ENCODE peak calls at places on chromosomes 2 and 18, in four cellular contexts. W is neural progenitor cell, X is MM.1S, S is PC-3. V is an unnamed sample.
A peak's percentile ranks its signal among the peaks of the same experiment; 100 is the strongest.

GRCh38 chr18:2027026-2027425 is 544.3 kb downstream of the METTL4 start:
- DNase-seq in W (no peak), S (no peak), X (no peak), V (no peak)

GRCh38 chr2:99940963-99941362 is 201.4 kb downstream of the AFF3 start:
- DNase-seq in X (no peak), S (no peak), W (no peak), V (no peak)

GRCh38 chr2:84940088-84940470 is 30.9 kb upstream of the KCMF1 start:
- DNase-seq in X (peak; percentile 35), W (no peak), S (no peak), V (no peak)

GRCh38 chr2:237388036-237388435 is 25.9 kb downstream of the COL6A3 start:
- DNase-seq in W (no peak), X (no peak), S (no peak), V (no peak)

GRCh38 chr2:239499989-239500914 is 99.4 kb upstream of the HDAC4 start:
- DNase-seq in W (no peak), S (no peak), X (no peak), V (no peak)

GRCh38 chr2:3483227-3483985 is 35.9 kb downstream of the ADI1 start:
- DNase-seq in S (peak; percentile 48), W (peak; percentile 42), X (no peak), V (peak; percentile 31)

GRCh38 chr2:173831312-173832229 is 133.6 kb downstream of the SP3 start:
- DNase-seq in W (peak; percentile 11), X (no peak), S (no peak), V (no peak)

GRCh38 chr2:36698978-36699377 is 2.5 kb downstream of the VIT start:
- DNase-seq in W (no peak), X (no peak), S (no peak), V (no peak)

GRCh38 chr2:127656569-127657231 is 10.7 kb downstream of the GPR17 start:
- DNase-seq in X (no peak), W (no peak), S (no peak), V (no peak)

GRCh38 chr2:196918927-196919326 is 7.6 kb downstream of the PGAP1 start:
- DNase-seq in S (no peak), X (no peak), W (no peak), V (no peak)

GRCh38 chr2:28949617-28950305 is 31.3 kb upstream of the TOGARAM2 start:
- DNase-seq in W (no peak), X (no peak), S (peak; percentile 22), V (no peak)

GRCh38 chr2:235458839-235459273 is 35.0 kb upstream of the AGAP1 start:
- DNase-seq in X (no peak), W (no peak), S (peak; percentile 79), V (peak; percentile 97)

GRCh38 chr2:182226807-182227206 is 200.0 kb downstream of the PDE1A start:
- DNase-seq in X (no peak), W (no peak), S (no peak), V (no peak)

GRCh38 chr18:31976242-31976641 is 33.3 kb upstream of the TRAPPC8 start:
- DNase-seq in S (no peak), X (no peak), W (no peak), V (no peak)

GRCh38 chr18:75638223-75638596 is 210.7 kb upstream of the SMIM21 start:
- DNase-seq in X (no peak), S (no peak), W (no peak), V (no peak)

GRCh38 chr2:54455584-54456525 is at the start of gene SPTBN1:
- DNase-seq in X (peak; percentile 73), S (peak; percentile 66), W (peak; percentile 92), V (peak; percentile 45)

GRCh38 chr18:79740741-79741700 is 56.7 kb upstream of the KCNG2 start:
- DNase-seq in S (no peak), X (no peak), W (no peak), V (no peak)

GRCh38 chr2:50674876-50675275 is 357.1 kb downstream of the NRXN1 start:
- DNase-seq in S (no peak), X (no peak), W (peak; percentile 4), V (no peak)

GRCh38 chr2:214649440-214650205 is 159.9 kb downstream of the BARD1 start:
- DNase-seq in X (no peak), S (peak; percentile 22), W (no peak), V (no peak)

GRCh38 chr18:9612215-9612830 is 2.0 kb downstream of the PPP4R1 start:
- DNase-seq in S (peak; percentile 73), X (peak; percentile 69), W (peak; percentile 32), V (peak; percentile 66)

GRCh38 chr18:7020995-7021777 is 96.4 kb downstream of the LAMA1 start:
- DNase-seq in W (no peak), X (no peak), S (no peak), V (no peak)

GRCh38 chr2:19732255-19732654 is 169.5 kb downstream of the TTC32 start:
- DNase-seq in X (no peak), W (no peak), S (no peak), V (no peak)

GRCh38 chr2:61634512-61634911 is 96.4 kb upstream of the XPO1 start:
- DNase-seq in S (no peak), X (no peak), W (peak; percentile 11), V (no peak)

GRCh38 chr2:207113403-207113802 is 52.3 kb downstream of the KLF7 start:
- DNase-seq in X (no peak), S (no peak), W (peak; percentile 29), V (no peak)

GRCh38 chr2:28407976-28408690 is 15.5 kb downstream of the FOSL2 start:
- DNase-seq in S (no peak), W (no peak), X (no peak), V (no peak)

GRCh38 chr2:28025116-28025515 is 134.6 kb downstream of the BABAM2 start:
- DNase-seq in X (no peak), S (no peak), W (no peak), V (no peak)

GRCh38 chr2:127045792-127046501 is 61.0 kb downstream of the BIN1 start:
- DNase-seq in X (no peak), S (no peak), W (no peak), V (no peak)

GRCh38 chr2:96680561-96681141 is 38.1 kb downstream of the FER1L5 start:
- DNase-seq in S (no peak), X (no peak), W (no peak), V (no peak)

GRCh38 chr2:118003396-118003824 is 10.5 kb downstream of the CCDC93 start:
- DNase-seq in W (peak; percentile 79), S (peak; percentile 85), X (peak; percentile 82), V (peak; percentile 38)

GRCh38 chr18:21112140-21112473 is 494 bp upstream of the ROCK1 start:
- DNase-seq in S (no peak), W (no peak), X (no peak), V (no peak)

GRCh38 chr2:109124982-109125594 is 3.9 kb upstream of the SH3RF3 start:
- DNase-seq in X (no peak), S (peak; percentile 72), W (no peak), V (no peak)

GRCh38 chr2:392921-393270 is 105.0 kb upstream of the ALKAL2 start:
- DNase-seq in S (no peak), W (no peak), X (no peak), V (no peak)

GRCh38 chr2:108267117-108267516 is 21.6 kb upstream of the SULT1C2 start:
- DNase-seq in S (peak; percentile 41), W (no peak), X (no peak), V (no peak)

GRCh38 chr2:43266692-43267091 is 40.3 kb upstream of the ZFP36L2 start:
- DNase-seq in W (no peak), X (no peak), S (no peak), V (no peak)

GRCh38 chr2:46841621-46842020 is 74.0 kb downstream of the MCFD2 start:
- DNase-seq in S (no peak), W (no peak), X (no peak), V (no peak)

GRCh38 chr2:187689372-187689771 is 135.1 kb upstream of the TFPI start:
- DNase-seq in W (no peak), S (peak; percentile 76), X (no peak), V (no peak)

GRCh38 chr2:55901322-55901721 is 22.3 kb downstream of the EFEMP1 start:
- DNase-seq in S (peak; percentile 63), W (no peak), X (no peak), V (peak; percentile 16)

GRCh38 chr2:77271262-77271661 is 250.9 kb downstream of the LRRTM4 start:
- DNase-seq in S (no peak), W (no peak), X (no peak), V (no peak)

GRCh38 chr2:27809761-27810241 is 38.3 kb downstream of the MRPL33 start:
- DNase-seq in W (no peak), X (no peak), S (peak; percentile 96), V (no peak)

GRCh38 chr2:146997945-146998344 is 846.9 kb upstream of the ACVR2A start:
- DNase-seq in S (peak; percentile 61), W (no peak), X (no peak), V (no peak)

GRCh38 chr2:234258562-234259141 is 208.2 kb downstream of the SPP2 start:
- DNase-seq in W (no peak), X (no peak), S (peak; percentile 83), V (peak; percentile 85)
- H3K27ac ChIP-seq in W (no peak overlapping the region), X (no peak overlapping the region), S (peak overlapping the region; percentile 97), V (peak overlapping the region; percentile 88)

GRCh38 chr2:24517247-24517646 is 26.2 kb downstream of the NCOA1 start:
- DNase-seq in S (no peak), W (no peak), X (no peak), V (no peak)
- H3F3A ChIP-seq in S (no peaks in the 10 kb centered on the region), W (peaks cover 6% of the 10 kb centered on the region), X (peaks cover 3% of the 10 kb centered on the region), V (peaks cover 7% of the 10 kb centered on the region)

DNA sequence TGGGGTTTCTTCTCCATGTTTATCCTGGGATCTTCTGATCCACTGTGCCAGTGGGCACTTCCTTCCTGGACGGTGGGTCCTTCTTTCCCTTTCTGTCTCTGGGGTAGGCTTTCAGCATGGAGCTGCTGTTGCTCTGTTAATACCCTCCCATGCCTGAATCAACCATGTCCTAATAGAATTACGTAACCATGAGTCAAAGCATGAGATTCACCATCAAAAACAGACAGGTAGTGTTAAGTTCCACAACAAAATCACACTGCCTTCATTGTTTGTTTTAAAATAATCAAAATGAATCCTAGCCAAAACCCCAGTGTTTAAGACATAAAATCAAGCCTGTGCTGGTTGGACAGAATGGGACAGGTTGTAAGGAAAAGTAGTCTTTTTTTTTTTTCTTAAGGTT is 37.5 kb downstream of the GNAL start:
- DNase-seq in W (no peak), X (no peak), S (peak; percentile 42), V (no peak)
- H3K4me2 ChIP-seq in W (no peak overlapping the region), X (no peak overlapping the region), S (no peak overlapping the region), V (no peak overlapping the region)

GRCh38 chr2:172276961-172277360 is 150.4 kb upstream of the ITGA6 start:
- DNase-seq in S (no peak), W (no peak), X (peak; percentile 31), V (no peak)

GRCh38 chr2:172279843-172280242 is 147.5 kb upstream of the ITGA6 start:
- DNase-seq in S (peak; percentile 57), X (no peak), W (no peak), V (peak; percentile 45)

GRCh38 chr2:172279214-172279613 is 148.2 kb upstream of the ITGA6 start:
- DNase-seq in S (no peak), W (no peak), X (no peak), V (no peak)

GRCh38 chr2:172280820-172281454 is 146.4 kb upstream of the ITGA6 start:
- DNase-seq in S (no peak), W (no peak), X (no peak), V (no peak)

DNA sequence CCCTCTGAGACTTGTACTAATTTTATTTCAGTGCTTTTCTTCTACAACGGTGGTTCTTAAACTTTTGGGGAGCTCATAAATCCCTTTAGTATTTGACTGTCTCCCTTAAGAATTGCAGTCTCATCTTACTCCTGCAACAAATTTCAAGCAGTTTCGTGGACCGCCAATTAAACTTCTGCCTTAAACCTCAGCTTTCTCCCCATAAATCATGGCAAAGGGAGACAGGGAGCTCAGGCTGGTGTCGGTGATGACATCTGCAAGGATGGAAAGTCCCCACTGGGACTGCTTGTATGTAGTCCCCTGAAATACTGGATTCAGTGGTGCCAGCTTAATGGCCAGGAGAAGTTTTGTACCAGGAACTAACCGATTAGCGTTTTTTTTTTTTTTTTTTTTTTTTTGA is 148.7 kb upstream of the ITGA6 start:
- DNase-seq in X (no peak), S (no peak), W (no peak), V (no peak)
- H3K27ac ChIP-seq in X (no peak overlapping the region), S (no peak overlapping the region), W (no peak overlapping the region), V (no peak overlapping the region)